ENCODE peak calls at places on chromosomes 7 and 10, in eight cellular contexts. One of them, this sample, is unnamed.

GRCh38 chr10:65231148-65231547 is 1694.7 kb upstream of the LRRTM3 start:
- DNase-seq in IMR-90: no peak
- DNase-seq in heart left ventricle: no peak
- DNase-seq in HCT116: no peak
- DNase-seq in CD4-positive, CD25-positive, alpha-beta regulatory T cell: no peak
- DNase-seq in astrocyte: no peak
- DNase-seq in aorta: no peak
- DNase-seq in CD4-positive, alpha-beta T cell: no peak
- DNase-seq in this sample: no peak

GRCh38 chr7:47331179-47331565 is 250.7 kb downstream of the TNS3 start:
- DNase-seq in IMR-90: no peak
- DNase-seq in heart left ventricle: no peak
- DNase-seq in HCT116: no peak
- DNase-seq in CD4-positive, CD25-positive, alpha-beta regulatory T cell: no peak
- DNase-seq in astrocyte: no peak
- DNase-seq in aorta: peak; percentile 27
- DNase-seq in CD4-positive, alpha-beta T cell: no peak
- DNase-seq in this sample: no peak

GRCh38 chr10:110426294-110427153 is 71.2 kb upstream of the DUSP5 start:
- DNase-seq in IMR-90: peak; percentile 91
- DNase-seq in heart left ventricle: no peak
- DNase-seq in HCT116: no peak
- DNase-seq in CD4-positive, CD25-positive, alpha-beta regulatory T cell: no peak
- DNase-seq in astrocyte: peak; percentile 89
- DNase-seq in aorta: peak; percentile 77
- DNase-seq in CD4-positive, alpha-beta T cell: no peak
- DNase-seq in this sample: no peak

GRCh38 chr7:103983201-103983977 is 6.1 kb downstream of the RELN start:
- DNase-seq in IMR-90: no peak
- DNase-seq in heart left ventricle: no peak
- DNase-seq in HCT116: no peak
- DNase-seq in CD4-positive, CD25-positive, alpha-beta regulatory T cell: no peak
- DNase-seq in astrocyte: no peak
- DNase-seq in aorta: no peak
- DNase-seq in CD4-positive, alpha-beta T cell: no peak
- DNase-seq in this sample: no peak

GRCh38 chr7:139680676-139681462 is 96.9 kb downstream of the HIPK2 start:
- DNase-seq in IMR-90: peak; percentile 99
- DNase-seq in heart left ventricle: peak; percentile 85
- DNase-seq in HCT116: peak; percentile 92
- DNase-seq in CD4-positive, CD25-positive, alpha-beta regulatory T cell: peak; percentile 78
- DNase-seq in astrocyte: peak; percentile 98
- DNase-seq in aorta: peak; percentile 94
- DNase-seq in CD4-positive, alpha-beta T cell: peak; percentile 19
- DNase-seq in this sample: peak; percentile 97

GRCh38 chr10:78436223-78436575 is 402.5 kb downstream of the RPS24 start:
- DNase-seq in IMR-90: no peak
- DNase-seq in heart left ventricle: no peak
- DNase-seq in HCT116: no peak
- DNase-seq in CD4-positive, CD25-positive, alpha-beta regulatory T cell: no peak
- DNase-seq in astrocyte: no peak
- DNase-seq in aorta: no peak
- DNase-seq in CD4-positive, alpha-beta T cell: no peak
- DNase-seq in this sample: no peak

GRCh38 chr10:51886438-51887068 is 187.2 kb upstream of the CSTF2T start:
- DNase-seq in IMR-90: peak; percentile 84
- DNase-seq in heart left ventricle: no peak
- DNase-seq in HCT116: no peak
- DNase-seq in CD4-positive, CD25-positive, alpha-beta regulatory T cell: no peak
- DNase-seq in astrocyte: peak; percentile 62
- DNase-seq in aorta: no peak
- DNase-seq in CD4-positive, alpha-beta T cell: no peak
- DNase-seq in this sample: no peak

GRCh38 chr7:20598479-20599419 is 16.7 kb upstream of the ABCB5 start:
- DNase-seq in IMR-90: peak; percentile 71
- DNase-seq in heart left ventricle: no peak
- DNase-seq in HCT116: peak; percentile 48
- DNase-seq in CD4-positive, CD25-positive, alpha-beta regulatory T cell: peak; percentile 52
- DNase-seq in astrocyte: peak; percentile 54
- DNase-seq in aorta: no peak
- DNase-seq in CD4-positive, alpha-beta T cell: no peak
- DNase-seq in this sample: no peak

GRCh38 chr7:151598045-151598444 is 78.3 kb upstream of the RHEB start:
- DNase-seq in IMR-90: peak; percentile 93
- DNase-seq in heart left ventricle: no peak
- DNase-seq in HCT116: peak; percentile 48
- DNase-seq in CD4-positive, CD25-positive, alpha-beta regulatory T cell: no peak
- DNase-seq in astrocyte: peak; percentile 96
- DNase-seq in aorta: no peak
- DNase-seq in CD4-positive, alpha-beta T cell: no peak
- DNase-seq in this sample: peak; percentile 70

GRCh38 chr7:139029353-139029752 is 6.5 kb downstream of the ZC3HAV1L start:
- DNase-seq in IMR-90: no peak
- DNase-seq in heart left ventricle: no peak
- DNase-seq in HCT116: no peak
- DNase-seq in CD4-positive, CD25-positive, alpha-beta regulatory T cell: no peak
- DNase-seq in astrocyte: no peak
- DNase-seq in aorta: no peak
- DNase-seq in CD4-positive, alpha-beta T cell: no peak
- DNase-seq in this sample: no peak

GRCh38 chr7:33694006-33694405 is 211.3 kb upstream of the BMPER start:
- DNase-seq in IMR-90: no peak
- DNase-seq in heart left ventricle: no peak
- DNase-seq in HCT116: no peak
- DNase-seq in CD4-positive, CD25-positive, alpha-beta regulatory T cell: no peak
- DNase-seq in astrocyte: no peak
- DNase-seq in aorta: no peak
- DNase-seq in CD4-positive, alpha-beta T cell: no peak
- DNase-seq in this sample: no peak

GRCh38 chr7:132779164-132779563 is 202.9 kb upstream of the PLXNA4 start:
- DNase-seq in IMR-90: no peak
- DNase-seq in heart left ventricle: no peak
- DNase-seq in HCT116: no peak
- DNase-seq in CD4-positive, CD25-positive, alpha-beta regulatory T cell: no peak
- DNase-seq in astrocyte: no peak
- DNase-seq in aorta: no peak
- DNase-seq in CD4-positive, alpha-beta T cell: no peak
- DNase-seq in this sample: no peak

GRCh38 chr10:59668081-59668480 is 41.6 kb downstream of the SLC16A9 start:
- DNase-seq in IMR-90: no peak
- DNase-seq in heart left ventricle: no peak
- DNase-seq in HCT116: no peak
- DNase-seq in CD4-positive, CD25-positive, alpha-beta regulatory T cell: no peak
- DNase-seq in astrocyte: peak; percentile 21
- DNase-seq in aorta: no peak
- DNase-seq in CD4-positive, alpha-beta T cell: no peak
- DNase-seq in this sample: no peak

DNA sequence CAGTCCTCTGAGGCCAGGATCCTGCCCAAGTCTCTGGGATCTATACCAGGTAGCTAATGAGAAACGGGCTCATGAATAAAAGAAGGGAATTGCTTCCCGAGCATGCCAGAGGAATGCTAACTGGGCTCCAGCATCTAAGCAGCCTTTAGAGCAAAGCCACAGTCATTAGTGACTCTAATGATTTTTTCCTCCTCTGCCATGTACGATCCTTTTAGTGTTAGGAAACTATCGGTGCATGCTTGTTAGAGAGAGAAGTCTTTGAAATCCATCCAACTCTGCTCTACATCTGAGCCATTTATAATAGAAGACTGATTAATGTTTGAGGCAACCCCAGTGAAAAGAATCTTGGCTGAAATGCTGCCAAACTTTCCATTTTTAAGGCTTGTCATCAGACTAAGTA is 124.9 kb upstream of the TCERG1L start:
- DNase-seq in IMR-90: no peak
- DNase-seq in heart left ventricle: no peak
- DNase-seq in HCT116: no peak
- DNase-seq in CD4-positive, CD25-positive, alpha-beta regulatory T cell: no peak
- DNase-seq in astrocyte: no peak
- DNase-seq in aorta: no peak
- DNase-seq in CD4-positive, alpha-beta T cell: no peak
- DNase-seq in this sample: no peak
- H3K27me3 ChIP-seq in IMR-90: no peaks in the 10 kb centered on the region
- H3K27me3 ChIP-seq in heart left ventricle: peaks cover 7% of the 10 kb centered on the region
- H3K27me3 ChIP-seq in HCT116: no peaks in the 10 kb centered on the region
- H3K27me3 ChIP-seq in CD4-positive, CD25-positive, alpha-beta regulatory T cell: no peaks in the 10 kb centered on the region
- H3K27me3 ChIP-seq in astrocyte: no peaks in the 10 kb centered on the region
- H3K27me3 ChIP-seq in aorta: no peaks in the 10 kb centered on the region
- H3K27me3 ChIP-seq in CD4-positive, alpha-beta T cell: no peaks in the 10 kb centered on the region
- H3K27me3 ChIP-seq in this sample: peaks cover 2% of the 10 kb centered on the region

GRCh38 chr10:46548781-46549090 is 7.7 kb downstream of the GPRIN2 start:
- DNase-seq in IMR-90: no peak
- DNase-seq in heart left ventricle: peak; percentile 27
- DNase-seq in HCT116: no peak
- DNase-seq in CD4-positive, CD25-positive, alpha-beta regulatory T cell: no peak
- DNase-seq in astrocyte: no peak
- DNase-seq in aorta: no peak
- DNase-seq in CD4-positive, alpha-beta T cell: no peak
- DNase-seq in this sample: no peak
- H3K27me3 ChIP-seq in IMR-90: peaks cover 13% of the 10 kb centered on the region
- H3K27me3 ChIP-seq in heart left ventricle: peaks cover 21% of the 10 kb centered on the region
- H3K27me3 ChIP-seq in HCT116: no peaks in the 10 kb centered on the region
- H3K27me3 ChIP-seq in CD4-positive, CD25-positive, alpha-beta regulatory T cell: peaks cover 2% of the 10 kb centered on the region
- H3K27me3 ChIP-seq in astrocyte: peaks cover 17% of the 10 kb centered on the region
- H3K27me3 ChIP-seq in aorta: no peaks in the 10 kb centered on the region
- H3K27me3 ChIP-seq in CD4-positive, alpha-beta T cell: no peaks in the 10 kb centered on the region
- H3K27me3 ChIP-seq in this sample: no peaks in the 10 kb centered on the region

GRCh38 chr10:11120711-11121110 is 103.0 kb downstream of the CELF2 start:
- DNase-seq in IMR-90: no peak
- DNase-seq in heart left ventricle: no peak
- DNase-seq in HCT116: no peak
- DNase-seq in CD4-positive, CD25-positive, alpha-beta regulatory T cell: no peak
- DNase-seq in astrocyte: no peak
- DNase-seq in aorta: no peak
- DNase-seq in CD4-positive, alpha-beta T cell: no peak
- DNase-seq in this sample: no peak

GRCh38 chr10:11119843-11120242 is 102.2 kb downstream of the CELF2 start:
- DNase-seq in IMR-90: no peak
- DNase-seq in heart left ventricle: no peak
- DNase-seq in HCT116: no peak
- DNase-seq in CD4-positive, CD25-positive, alpha-beta regulatory T cell: no peak
- DNase-seq in astrocyte: no peak
- DNase-seq in aorta: no peak
- DNase-seq in CD4-positive, alpha-beta T cell: no peak
- DNase-seq in this sample: no peak

GRCh38 chr10:11115337-11115736 is 97.7 kb downstream of the CELF2 start:
- DNase-seq in IMR-90: no peak
- DNase-seq in heart left ventricle: no peak
- DNase-seq in HCT116: no peak
- DNase-seq in CD4-positive, CD25-positive, alpha-beta regulatory T cell: no peak
- DNase-seq in astrocyte: no peak
- DNase-seq in aorta: no peak
- DNase-seq in CD4-positive, alpha-beta T cell: no peak
- DNase-seq in this sample: no peak

GRCh38 chr10:11116817-11117216 is 99.1 kb downstream of the CELF2 start:
- DNase-seq in IMR-90: no peak
- DNase-seq in heart left ventricle: no peak
- DNase-seq in HCT116: no peak
- DNase-seq in CD4-positive, CD25-positive, alpha-beta regulatory T cell: no peak
- DNase-seq in astrocyte: no peak
- DNase-seq in aorta: no peak
- DNase-seq in CD4-positive, alpha-beta T cell: no peak
- DNase-seq in this sample: no peak

GRCh38 chr10:11118696-11119095 is 101.0 kb downstream of the CELF2 start:
- DNase-seq in IMR-90: no peak
- DNase-seq in heart left ventricle: peak; percentile 42
- DNase-seq in HCT116: no peak
- DNase-seq in CD4-positive, CD25-positive, alpha-beta regulatory T cell: no peak
- DNase-seq in astrocyte: no peak
- DNase-seq in aorta: no peak
- DNase-seq in CD4-positive, alpha-beta T cell: no peak
- DNase-seq in this sample: no peak
- H3K27me3 ChIP-seq in IMR-90: no peaks in the 10 kb centered on the region
- H3K27me3 ChIP-seq in heart left ventricle: no peaks in the 10 kb centered on the region
- H3K27me3 ChIP-seq in HCT116: no peaks in the 10 kb centered on the region
- H3K27me3 ChIP-seq in CD4-positive, CD25-positive, alpha-beta regulatory T cell: no peaks in the 10 kb centered on the region
- H3K27me3 ChIP-seq in astrocyte: no peaks in the 10 kb centered on the region
- H3K27me3 ChIP-seq in aorta: no peaks in the 10 kb centered on the region
- H3K27me3 ChIP-seq in CD4-positive, alpha-beta T cell: no peaks in the 10 kb centered on the region
- H3K27me3 ChIP-seq in this sample: no peaks in the 10 kb centered on the region

GRCh38 chr7:155567646-155568334 is 21.4 kb upstream of the CNPY1 start:
- DNase-seq in IMR-90: no peak
- DNase-seq in heart left ventricle: no peak
- DNase-seq in HCT116: no peak
- DNase-seq in CD4-positive, CD25-positive, alpha-beta regulatory T cell: no peak
- DNase-seq in astrocyte: no peak
- DNase-seq in aorta: no peak
- DNase-seq in CD4-positive, alpha-beta T cell: no peak
- DNase-seq in this sample: no peak
- H3K27me3 ChIP-seq in IMR-90: no peaks in the 10 kb centered on the region
- H3K27me3 ChIP-seq in heart left ventricle: peaks cover 3% of the 10 kb centered on the region
- H3K27me3 ChIP-seq in HCT116: no peaks in the 10 kb centered on the region
- H3K27me3 ChIP-seq in CD4-positive, CD25-positive, alpha-beta regulatory T cell: no peaks in the 10 kb centered on the region
- H3K27me3 ChIP-seq in astrocyte: no peaks in the 10 kb centered on the region
- H3K27me3 ChIP-seq in aorta: no peaks in the 10 kb centered on the region
- H3K27me3 ChIP-seq in CD4-positive, alpha-beta T cell: peaks cover 6% of the 10 kb centered on the region
- H3K27me3 ChIP-seq in this sample: no peaks in the 10 kb centered on the region

GRCh38 chr10:10891437-10891836 is 126.2 kb upstream of the CELF2 start:
- DNase-seq in IMR-90: peak; percentile 90
- DNase-seq in heart left ventricle: peak; percentile 31
- DNase-seq in HCT116: no peak
- DNase-seq in CD4-positive, CD25-positive, alpha-beta regulatory T cell: no peak
- DNase-seq in astrocyte: peak; percentile 79
- DNase-seq in aorta: no peak
- DNase-seq in CD4-positive, alpha-beta T cell: no peak
- DNase-seq in this sample: peak; percentile 63
- H3K27me3 ChIP-seq in IMR-90: no peaks in the 10 kb centered on the region
- H3K27me3 ChIP-seq in heart left ventricle: no peaks in the 10 kb centered on the region
- H3K27me3 ChIP-seq in HCT116: no peaks in the 10 kb centered on the region
- H3K27me3 ChIP-seq in CD4-positive, CD25-positive, alpha-beta regulatory T cell: no peaks in the 10 kb centered on the region
- H3K27me3 ChIP-seq in astrocyte: no peaks in the 10 kb centered on the region
- H3K27me3 ChIP-seq in aorta: no peaks in the 10 kb centered on the region
- H3K27me3 ChIP-seq in CD4-positive, alpha-beta T cell: peaks cover 3% of the 10 kb centered on the region
- H3K27me3 ChIP-seq in this sample: no peaks in the 10 kb centered on the region

This sample was measured in MG63.